ENCODE peak calls at places on chromosome 12, in seven cellular contexts. L, W, H, U, D, V and I are unnamed samples.

GRCh38 chr12:121837680-121838079 is 21.0 kb downstream of the HPD start:
- DNase-seq in L (no peak), W (no peak), H (no peak), U (no peak), D (no peak), V (no peak), I (no peak)

GRCh38 chr12:50799908-50800307 is 36.0 kb downstream of the ATF1 start:
- DNase-seq in L (no peak), W (no peak), H (peak; percentile 44), U (peak; percentile 12), D (no peak), V (peak; percentile 17), I (no peak)

GRCh38 chr12:51424662-51425539 is at the start of gene SLC4A8:
- DNase-seq in L (peak; percentile 58), W (peak; percentile 31), H (peak; percentile 80), U (peak; percentile 85), D (peak; percentile 88), V (peak; percentile 84), I (peak; percentile 76)

GRCh38 chr12:8951744-8952143 is 2.3 kb upstream of the M6PR start:
- DNase-seq in L (no peak), W (no peak), H (no peak), U (no peak), D (no peak), V (no peak), I (no peak)

GRCh38 chr12:25940886-25941285 is 17.6 kb upstream of the RASSF8 start:
- DNase-seq in L (no peak), W (no peak), H (no peak), U (no peak), D (no peak), V (no peak), I (no peak)

GRCh38 chr12:91418691-91419090 is 236.1 kb upstream of the DCN start:
- DNase-seq in L (no peak), W (no peak), H (no peak), U (no peak), D (no peak), V (no peak), I (no peak)

GRCh38 chr12:132433641-132434395 is 56.1 kb upstream of the FBRSL1 start:
- DNase-seq in L (no peak), W (no peak), H (no peak), U (no peak), D (no peak), V (no peak), I (no peak)

GRCh38 chr12:67804168-67804567 is 155.6 kb downstream of the DYRK2 start:
- DNase-seq in L (peak; percentile 11), W (no peak), H (no peak), U (no peak), D (no peak), V (no peak), I (no peak)

GRCh38 chr12:15074351-15074750 is 101.5 kb downstream of the PDE6H start:
- DNase-seq in L (no peak), W (no peak), H (no peak), U (no peak), D (no peak), V (no peak), I (no peak)

GRCh38 chr12:116196226-116196625 is 81.3 kb downstream of the MED13L start:
- DNase-seq in L (no peak), W (no peak), H (no peak), U (no peak), D (no peak), V (no peak), I (no peak)

GRCh38 chr12:54074308-54074707 is 20.7 kb downstream of the HOXC4 start:
- DNase-seq in L (no peak), W (no peak), H (no peak), U (no peak), D (no peak), V (no peak), I (no peak)

GRCh38 chr12:49415426-49416040 is 48.3 kb downstream of the SPATS2 start:
- DNase-seq in L (no peak), W (no peak), H (no peak), U (no peak), D (peak; percentile 18), V (no peak), I (peak; percentile 50)

GRCh38 chr12:105278043-105278697 is 42.2 kb upstream of the APPL2 start:
- DNase-seq in L (no peak), W (no peak), H (peak; percentile 57), U (peak; percentile 22), D (no peak), V (peak; percentile 35), I (peak; percentile 25)

GRCh38 chr12:87836190-87836589 is 193.0 kb downstream of the C12orf50 start:
- DNase-seq in L (no peak), W (no peak), H (no peak), U (no peak), D (no peak), V (no peak), I (no peak)

GRCh38 chr12:19830461-19830860 is 391.2 kb downstream of the AEBP2 start:
- DNase-seq in L (no peak), W (no peak), H (no peak), U (no peak), D (no peak), V (no peak), I (peak; percentile 61)

GRCh38 chr12:68766646-68767045 is 20.7 kb downstream of the SLC35E3 start:
- DNase-seq in L (no peak), W (no peak), H (no peak), U (no peak), D (no peak), V (no peak), I (no peak)

GRCh38 chr12:102769323-102769916 is 147.6 kb downstream of the PAH start:
- DNase-seq in L (no peak), W (peak; percentile 85), H (peak; percentile 71), U (peak; percentile 76), D (peak; percentile 38), V (peak; percentile 66), I (peak; percentile 74)

GRCh38 chr12:6091786-6092566 is 32.5 kb downstream of the VWF start:
- DNase-seq in L (no peak), W (no peak), H (no peak), U (no peak), D (no peak), V (no peak), I (no peak)

GRCh38 chr12:124680863-124681778 is 113.7 kb upstream of the NCOR2 start:
- DNase-seq in L (no peak), W (peak; percentile 82), H (peak; percentile 95), U (peak; percentile 70), D (peak; percentile 96), V (peak; percentile 70), I (peak; percentile 82)

GRCh38 chr12:131092911-131093901 is 139.5 kb downstream of the ADGRD1 start:
- DNase-seq in L (no peak), W (no peak), H (no peak), U (no peak), D (no peak), V (no peak), I (no peak)
- H3K4me3 ChIP-seq in L (no peak overlapping the region), W (no peak overlapping the region), H (no peak overlapping the region), U (no peak overlapping the region), D (no peak overlapping the region), V (no peak overlapping the region), I (no peak overlapping the region)

DNA sequence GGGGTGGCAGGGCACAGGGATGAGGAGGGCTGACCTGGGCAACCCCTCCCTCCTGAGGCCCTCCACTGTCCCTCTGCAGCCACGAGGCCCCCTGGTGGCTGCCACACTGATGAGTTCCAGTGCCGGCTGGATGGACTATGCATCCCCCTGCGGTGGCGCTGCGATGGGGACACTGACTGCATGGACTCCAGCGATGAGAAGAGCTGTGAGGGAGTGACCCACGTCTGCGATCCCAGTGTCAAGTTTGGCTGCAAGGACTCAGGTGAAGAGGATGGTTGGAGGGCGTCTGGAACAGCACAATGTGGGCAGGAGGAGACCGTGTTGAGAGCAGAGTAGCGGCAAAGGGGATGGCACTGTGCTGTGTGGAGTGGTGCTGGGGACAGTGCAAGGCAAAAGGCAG is 25.7 kb upstream of the LRP1-AS start:
- DNase-seq in L (peak; percentile 10), W (no peak), H (peak; percentile 47), U (peak; percentile 28), D (no peak), V (no peak), I (no peak)
- TF ChIP-seq CTCF in L (peak; percentile 37), W (peak; percentile 32), H (peak; percentile 58), U (peak; percentile 56), D (peak; percentile 52), V (peak; percentile 64), I (peak; percentile 60)

GRCh38 chr12:118373628-118374027 is 921 bp upstream of the TAOK3 start:
- DNase-seq in L (no peak), W (no peak), H (no peak), U (no peak), D (no peak), V (no peak), I (no peak)

GRCh38 chr12:118374126-118374725 is 1.5 kb upstream of the TAOK3 start:
- DNase-seq in L (no peak), W (no peak), H (no peak), U (no peak), D (no peak), V (no peak), I (no peak)

GRCh38 chr12:118376089-118377004 is at the start of gene SUDS3:
- DNase-seq in L (peak; percentile 91), W (peak; percentile 99), H (peak; percentile 84), U (peak; percentile 83), D (peak; percentile 54), V (peak; percentile 81), I (peak; percentile 84)

GRCh38 chr12:118374909-118375308 is 1.4 kb upstream of the SUDS3 start:
- DNase-seq in L (no peak), W (no peak), H (no peak), U (no peak), D (peak; percentile 20), V (no peak), I (peak; percentile 49)

GRCh38 chr12:118375348-118375747 is 1.0 kb upstream of the SUDS3 start:
- DNase-seq in L (no peak), W (no peak), H (no peak), U (no peak), D (no peak), V (no peak), I (no peak)
- H3K4me3 ChIP-seq in L (peak overlapping the region; percentile 75), W (no peak overlapping the region), H (no peak overlapping the region), U (peak overlapping the region; percentile 93), D (peak overlapping the region; percentile 51), V (no peak overlapping the region), I (peak overlapping the region; percentile 91)

DNA sequence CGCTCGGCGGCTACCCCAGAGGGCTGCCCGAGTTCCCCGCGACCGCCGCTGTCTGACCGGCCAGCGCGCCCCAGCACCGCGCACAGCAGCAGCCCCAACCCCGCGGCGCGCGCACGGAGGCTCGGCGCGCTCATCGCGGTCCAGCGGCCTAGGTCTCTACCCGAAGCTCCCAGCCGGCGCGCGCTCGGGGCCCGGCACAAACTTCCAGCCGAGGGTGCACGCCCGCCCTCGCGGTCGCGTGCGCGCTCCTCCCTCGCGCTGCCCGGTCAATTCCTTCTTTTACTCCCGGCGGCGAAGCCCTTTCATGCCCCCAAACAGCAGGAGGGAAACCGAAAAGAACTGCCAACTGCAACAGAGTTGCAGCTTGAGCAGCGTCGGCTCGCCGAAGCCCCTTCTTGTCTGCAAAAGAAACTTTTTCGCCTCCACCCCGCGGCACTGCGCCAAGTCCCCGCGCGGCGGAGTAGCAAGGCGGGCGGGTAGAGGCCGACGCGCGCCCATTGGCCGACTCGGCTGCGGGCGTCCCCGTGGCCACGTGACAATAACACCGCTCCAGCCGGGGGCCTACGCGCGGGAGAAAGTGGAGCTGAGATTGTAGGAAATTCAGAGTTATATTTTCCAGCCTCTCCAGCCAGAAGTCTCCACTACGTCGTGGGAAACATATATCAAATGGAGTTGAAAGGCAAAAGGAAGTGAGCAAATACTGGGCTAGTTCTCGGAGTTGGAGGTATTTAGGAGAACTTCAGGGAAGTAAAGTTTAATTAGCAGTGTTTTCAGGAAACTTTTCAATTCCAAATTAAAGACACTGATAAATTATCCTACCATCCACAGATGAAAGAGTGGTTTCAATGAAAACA is at the start of gene LRIG3:
- DNase-seq in L (no peak), W (peak; percentile 82), H (peak; percentile 90), U (peak; percentile 94), D (peak; percentile 93), V (peak; percentile 91), I (peak; percentile 91)
- TF ChIP-seq CTCF in L (no peak), W (no peak), H (no peak), U (no peak), D (no peak), V (no peak), I (no peak)